ENCODE peak calls at places on chromosomes 1 and 21, in nine cellular contexts. One of them, this sample, is unnamed.

GRCh38 chr1:183932412-183932811 is 105.1 kb downstream of the COLGALT2 start:
- DNase-seq in body of pancreas: peak; percentile 56
- DNase-seq in cardiac muscle cell: no peak
- DNase-seq in heart left ventricle: peak; percentile 92
- DNase-seq in suprapubic skin: peak; percentile 73
- DNase-seq in upper lobe of left lung: no peak
- DNase-seq in pancreas: peak; percentile 38
- DNase-seq in fibroblast of lung: peak; percentile 87
- DNase-seq in lung: peak; percentile 46
- DNase-seq in this sample: peak; percentile 31

GRCh38 chr21:45317401-45318145 is 29.9 kb upstream of the POFUT2 start:
- DNase-seq in body of pancreas: peak; percentile 3
- DNase-seq in cardiac muscle cell: no peak
- DNase-seq in heart left ventricle: peak; percentile 22
- DNase-seq in suprapubic skin: peak; percentile 59
- DNase-seq in upper lobe of left lung: no peak
- DNase-seq in pancreas: no peak
- DNase-seq in fibroblast of lung: peak; percentile 92
- DNase-seq in lung: no peak
- DNase-seq in this sample: no peak

GRCh38 chr1:22275626-22276395 is 132.9 kb upstream of the WNT4 start:
- DNase-seq in body of pancreas: peak; percentile 62
- DNase-seq in cardiac muscle cell: peak; percentile 75
- DNase-seq in heart left ventricle: no peak
- DNase-seq in suprapubic skin: no peak
- DNase-seq in upper lobe of left lung: peak; percentile 73
- DNase-seq in pancreas: peak; percentile 61
- DNase-seq in fibroblast of lung: peak; percentile 47
- DNase-seq in lung: peak; percentile 68
- DNase-seq in this sample: peak; percentile 76

GRCh38 chr1:186497651-186498050 is 36.7 kb upstream of the PDC start:
- DNase-seq in body of pancreas: no peak
- DNase-seq in cardiac muscle cell: no peak
- DNase-seq in heart left ventricle: no peak
- DNase-seq in suprapubic skin: no peak
- DNase-seq in upper lobe of left lung: no peak
- DNase-seq in pancreas: no peak
- DNase-seq in fibroblast of lung: no peak
- DNase-seq in lung: no peak
- DNase-seq in this sample: no peak

GRCh38 chr1:54380285-54380882 is 25.8 kb downstream of the SSBP3 start:
- DNase-seq in body of pancreas: no peak
- DNase-seq in cardiac muscle cell: no peak
- DNase-seq in heart left ventricle: no peak
- DNase-seq in suprapubic skin: no peak
- DNase-seq in upper lobe of left lung: no peak
- DNase-seq in pancreas: no peak
- DNase-seq in fibroblast of lung: no peak
- DNase-seq in lung: no peak
- DNase-seq in this sample: no peak

GRCh38 chr1:14607295-14607694 is 8.8 kb downstream of the KAZN start:
- DNase-seq in body of pancreas: no peak
- DNase-seq in cardiac muscle cell: no peak
- DNase-seq in heart left ventricle: no peak
- DNase-seq in suprapubic skin: no peak
- DNase-seq in upper lobe of left lung: no peak
- DNase-seq in pancreas: no peak
- DNase-seq in fibroblast of lung: no peak
- DNase-seq in lung: no peak
- DNase-seq in this sample: no peak

GRCh38 chr1:1630965-1631792 is 794 bp upstream of the MMP23B start:
- DNase-seq in body of pancreas: no peak
- DNase-seq in cardiac muscle cell: peak; percentile 15
- DNase-seq in heart left ventricle: peak; percentile 86
- DNase-seq in suprapubic skin: peak; percentile 83
- DNase-seq in upper lobe of left lung: no peak
- DNase-seq in pancreas: peak; percentile 52
- DNase-seq in fibroblast of lung: peak; percentile 71
- DNase-seq in lung: peak; percentile 51
- DNase-seq in this sample: peak; percentile 42

GRCh38 chr1:228336308-228337030 is 70.2 kb downstream of the TRIM11 start:
- DNase-seq in body of pancreas: no peak
- DNase-seq in cardiac muscle cell: no peak
- DNase-seq in heart left ventricle: peak; percentile 22
- DNase-seq in suprapubic skin: peak; percentile 47
- DNase-seq in upper lobe of left lung: peak; percentile 14
- DNase-seq in pancreas: peak; percentile 9
- DNase-seq in fibroblast of lung: no peak
- DNase-seq in lung: no peak
- DNase-seq in this sample: no peak

GRCh38 chr1:10057744-10058294 is 25.1 kb downstream of the UBE4B start:
- DNase-seq in body of pancreas: peak; percentile 58
- DNase-seq in cardiac muscle cell: no peak
- DNase-seq in heart left ventricle: no peak
- DNase-seq in suprapubic skin: no peak
- DNase-seq in upper lobe of left lung: no peak
- DNase-seq in pancreas: peak; percentile 48
- DNase-seq in fibroblast of lung: no peak
- DNase-seq in lung: no peak
- DNase-seq in this sample: no peak

GRCh38 chr1:118113261-118113660 is 71.8 kb downstream of the SPAG17 start:
- DNase-seq in body of pancreas: no peak
- DNase-seq in cardiac muscle cell: no peak
- DNase-seq in heart left ventricle: no peak
- DNase-seq in suprapubic skin: no peak
- DNase-seq in upper lobe of left lung: no peak
- DNase-seq in pancreas: no peak
- DNase-seq in fibroblast of lung: peak; percentile 29
- DNase-seq in lung: no peak
- DNase-seq in this sample: no peak

GRCh38 chr1:214833357-214833756 is 230.4 kb downstream of the CENPF start:
- DNase-seq in body of pancreas: no peak
- DNase-seq in cardiac muscle cell: no peak
- DNase-seq in heart left ventricle: no peak
- DNase-seq in suprapubic skin: no peak
- DNase-seq in upper lobe of left lung: no peak
- DNase-seq in pancreas: no peak
- DNase-seq in fibroblast of lung: no peak
- DNase-seq in lung: no peak
- DNase-seq in this sample: no peak

GRCh38 chr1:241610056-241610815 is 29.9 kb downstream of the CHML start:
- DNase-seq in body of pancreas: peak; percentile 65
- DNase-seq in cardiac muscle cell: peak; percentile 9
- DNase-seq in heart left ventricle: no peak
- DNase-seq in suprapubic skin: no peak
- DNase-seq in upper lobe of left lung: no peak
- DNase-seq in pancreas: no peak
- DNase-seq in fibroblast of lung: peak; percentile 58
- DNase-seq in lung: no peak
- DNase-seq in this sample: peak; percentile 33

DNA sequence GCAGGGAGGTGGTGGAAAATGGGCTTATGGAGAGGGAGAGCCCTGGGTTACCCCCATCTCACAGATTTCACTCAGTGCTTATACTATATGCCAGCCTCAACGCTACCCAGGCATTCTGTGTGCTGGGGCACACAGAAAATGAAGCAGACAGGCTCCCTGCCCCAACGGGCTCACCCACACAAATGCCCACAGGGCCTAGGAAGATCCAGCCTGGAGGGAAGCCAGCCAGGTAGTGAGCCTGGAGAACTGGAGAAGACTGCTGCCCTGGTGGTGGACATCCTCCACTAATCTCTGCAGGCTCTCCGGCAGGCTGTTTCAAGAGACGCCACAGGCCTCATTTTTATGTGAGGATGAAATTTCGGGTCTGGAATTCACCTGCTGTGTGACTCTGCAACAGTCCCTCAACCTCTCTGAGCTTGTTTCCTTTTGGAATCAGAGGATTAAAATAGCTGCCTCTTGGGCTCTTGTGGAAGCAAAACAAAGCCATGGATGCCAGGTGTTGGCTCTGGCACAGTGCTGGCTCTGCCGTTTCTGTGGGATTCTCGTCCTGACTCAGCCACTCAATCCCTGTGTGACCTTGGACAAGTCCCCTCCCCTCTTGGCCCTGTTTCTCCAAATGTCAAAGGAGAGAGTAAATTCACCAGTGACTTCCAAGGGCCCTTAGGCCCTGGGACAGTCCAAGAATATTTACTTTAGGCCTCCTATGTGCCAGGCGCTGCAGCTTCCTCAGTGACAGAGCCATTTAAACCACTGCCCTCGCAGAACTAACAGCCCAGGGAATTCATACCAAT is 3.6 kb downstream of the PAQR7 start:
- DNase-seq in body of pancreas: peak; percentile 96
- DNase-seq in cardiac muscle cell: no peak
- DNase-seq in heart left ventricle: no peak
- DNase-seq in suprapubic skin: peak; percentile 59
- DNase-seq in upper lobe of left lung: peak; percentile 59
- DNase-seq in pancreas: peak; percentile 87
- DNase-seq in fibroblast of lung: no peak
- DNase-seq in lung: peak; percentile 74
- DNase-seq in this sample: peak; percentile 67
- H3K27ac ChIP-seq in body of pancreas: peak overlapping the region; percentile 68
- H3K27ac ChIP-seq in cardiac muscle cell: no peak overlapping the region
- H3K27ac ChIP-seq in heart left ventricle: no peak overlapping the region
- H3K27ac ChIP-seq in suprapubic skin: peak overlapping the region; percentile 64
- H3K27ac ChIP-seq in upper lobe of left lung: peak overlapping the region; percentile 33
- H3K27ac ChIP-seq in pancreas: peak overlapping the region; percentile 36
- H3K27ac ChIP-seq in fibroblast of lung: no peak overlapping the region
- H3K27ac ChIP-seq in lung: peak overlapping the region; percentile 20
- H3K27ac ChIP-seq in this sample: peak overlapping the region; percentile 56

DNA sequence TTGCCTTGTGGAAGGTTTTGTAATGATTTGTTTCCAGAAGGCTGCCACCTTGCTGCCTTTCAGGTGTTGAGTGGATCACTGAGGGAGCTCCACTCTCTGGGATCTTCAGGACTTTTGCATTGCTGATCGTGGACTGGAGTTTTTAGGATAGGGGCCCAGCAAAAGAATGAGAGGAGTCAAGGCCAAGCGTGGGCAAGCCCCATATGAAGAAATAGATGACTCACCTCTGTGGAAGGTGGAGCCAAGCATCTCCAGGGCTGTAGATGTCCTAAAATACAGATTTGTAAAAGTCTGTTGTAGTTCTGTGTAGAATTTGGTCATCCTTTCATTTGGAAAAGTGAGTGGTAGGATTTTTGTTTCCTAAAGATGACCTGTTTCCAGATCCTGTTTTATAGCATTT is 67.0 kb downstream of the ST3GAL3 start:
- DNase-seq in body of pancreas: no peak
- DNase-seq in cardiac muscle cell: no peak
- DNase-seq in heart left ventricle: no peak
- DNase-seq in suprapubic skin: no peak
- DNase-seq in upper lobe of left lung: no peak
- DNase-seq in pancreas: no peak
- DNase-seq in fibroblast of lung: peak; percentile 76
- DNase-seq in lung: no peak
- DNase-seq in this sample: no peak
- H3K27ac ChIP-seq in body of pancreas: no peak overlapping the region
- H3K27ac ChIP-seq in cardiac muscle cell: no peak overlapping the region
- H3K27ac ChIP-seq in heart left ventricle: no peak overlapping the region
- H3K27ac ChIP-seq in suprapubic skin: no peak overlapping the region
- H3K27ac ChIP-seq in upper lobe of left lung: no peak overlapping the region
- H3K27ac ChIP-seq in pancreas: no peak overlapping the region
- H3K27ac ChIP-seq in fibroblast of lung: peak overlapping the region; percentile 14
- H3K27ac ChIP-seq in lung: no peak overlapping the region
- H3K27ac ChIP-seq in this sample: no peak overlapping the region

DNA sequence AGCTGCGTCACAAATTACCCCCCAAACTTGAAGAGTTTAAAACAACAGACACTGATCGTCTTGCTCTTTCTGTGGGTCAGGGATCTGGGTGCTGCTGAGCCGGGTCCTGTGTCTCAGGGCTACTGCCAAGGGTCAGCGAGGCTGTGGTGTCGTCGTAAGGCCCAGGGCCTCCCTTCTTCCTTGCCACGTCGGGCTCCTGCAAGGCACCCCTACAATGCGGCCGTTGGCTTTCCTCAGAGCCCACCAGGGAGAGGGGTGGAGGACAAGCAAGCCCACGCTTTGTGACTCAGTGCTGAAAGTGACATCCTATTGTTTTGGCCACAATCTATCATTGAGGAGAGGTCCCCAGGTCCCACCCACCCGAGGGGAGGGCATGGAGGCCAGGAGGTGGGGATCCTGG is 7.7 kb upstream of the FBLIM1 start:
- DNase-seq in body of pancreas: no peak
- DNase-seq in cardiac muscle cell: no peak
- DNase-seq in heart left ventricle: no peak
- DNase-seq in suprapubic skin: no peak
- DNase-seq in upper lobe of left lung: no peak
- DNase-seq in pancreas: no peak
- DNase-seq in fibroblast of lung: no peak
- DNase-seq in lung: no peak
- DNase-seq in this sample: no peak
- H3K27ac ChIP-seq in body of pancreas: no peak overlapping the region
- H3K27ac ChIP-seq in cardiac muscle cell: no peak overlapping the region
- H3K27ac ChIP-seq in heart left ventricle: no peak overlapping the region
- H3K27ac ChIP-seq in suprapubic skin: no peak overlapping the region
- H3K27ac ChIP-seq in upper lobe of left lung: no peak overlapping the region
- H3K27ac ChIP-seq in pancreas: no peak overlapping the region
- H3K27ac ChIP-seq in fibroblast of lung: no peak overlapping the region
- H3K27ac ChIP-seq in lung: no peak overlapping the region
- H3K27ac ChIP-seq in this sample: no peak overlapping the region

DNA sequence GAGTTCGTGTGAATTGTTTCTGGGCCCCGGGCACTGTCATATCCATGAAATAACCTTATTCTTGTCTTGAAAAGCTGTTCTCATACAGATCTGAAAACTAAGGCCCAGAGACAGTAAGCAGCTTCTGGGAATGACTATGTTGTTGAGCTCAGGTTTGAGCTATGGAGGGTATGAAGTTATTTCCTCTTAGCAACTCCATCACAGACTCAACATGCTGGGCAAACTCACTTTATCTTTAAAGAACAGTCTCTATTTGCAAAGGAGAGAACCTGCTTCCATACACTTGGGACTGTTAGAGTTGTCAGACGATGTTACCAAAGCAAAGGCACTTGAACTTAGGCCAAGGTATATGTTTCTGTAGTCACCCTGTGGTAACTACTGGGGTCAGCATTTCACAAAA is 90.0 kb downstream of the GPR88 start:
- DNase-seq in body of pancreas: no peak
- DNase-seq in cardiac muscle cell: no peak
- DNase-seq in heart left ventricle: no peak
- DNase-seq in suprapubic skin: no peak
- DNase-seq in upper lobe of left lung: no peak
- DNase-seq in pancreas: no peak
- DNase-seq in fibroblast of lung: no peak
- DNase-seq in lung: no peak
- DNase-seq in this sample: no peak
- H3K27ac ChIP-seq in body of pancreas: no peak overlapping the region
- H3K27ac ChIP-seq in cardiac muscle cell: no peak overlapping the region
- H3K27ac ChIP-seq in heart left ventricle: no peak overlapping the region
- H3K27ac ChIP-seq in suprapubic skin: no peak overlapping the region
- H3K27ac ChIP-seq in upper lobe of left lung: no peak overlapping the region
- H3K27ac ChIP-seq in pancreas: no peak overlapping the region
- H3K27ac ChIP-seq in fibroblast of lung: peak overlapping the region; percentile 9
- H3K27ac ChIP-seq in lung: no peak overlapping the region
- H3K27ac ChIP-seq in this sample: peak overlapping the region; percentile 33